ENCODE peak calls at places on chromosomes 16 and 17, in six cellular contexts. C is progenitor cell of endocrine pancreas; P is AG09309; X is AG10803; R is activated CD8-positive, alpha-beta T cell treated with anti-CD3 and anti-CD28 coated beads for 36 hours; E is CD8-positive, alpha-beta T cell. B is an unnamed sample.
A peak's percentile ranks its signal among the peaks of the same experiment; 100 is the strongest.

GRCh38 chr16:6573577-6573976 is 759.1 kb upstream of the RBFOX1 start:
- DNase-seq in C (peak; percentile 30), P (no peak), X (no peak), R (no peak), E (no peak), B (no peak)

GRCh38 chr17:77066165-77066564 is 74.6 kb upstream of the SEC14L1 start:
- DNase-seq in C (no peak), P (no peak), X (no peak), R (no peak), E (no peak), B (no peak)

GRCh38 chr16:79163666-79164377 is 436.7 kb downstream of the MAF start:
- DNase-seq in C (no peak), P (no peak), X (no peak), R (peak; percentile 12), E (no peak), B (peak; percentile 57)

GRCh38 chr16:10637337-10638037 is 57.1 kb upstream of the EMP2 start:
- DNase-seq in C (no peak), P (no peak), X (no peak), R (no peak), E (no peak), B (no peak)

GRCh38 chr16:55379876-55380390 is 55.9 kb downstream of the IRX6 start:
- DNase-seq in C (no peak), P (no peak), X (no peak), R (no peak), E (no peak), B (no peak)

GRCh38 chr16:65572156-65572555 is 450.3 kb upstream of the CDH11 start:
- DNase-seq in C (no peak), P (peak; percentile 67), X (peak; percentile 87), R (no peak), E (no peak), B (no peak)

GRCh38 chr17:61284174-61284573 is 115.5 kb upstream of the TBX2 start:
- DNase-seq in C (no peak), P (peak; percentile 89), X (peak; percentile 80), R (no peak), E (no peak), B (no peak)

GRCh38 chr17:72171703-72172670 is 51.2 kb downstream of the SOX9 start:
- DNase-seq in C (no peak), P (no peak), X (no peak), R (no peak), E (no peak), B (no peak)

GRCh38 chr16:87842209-87842869 is 27.0 kb downstream of the SLC7A5 start:
- DNase-seq in C (no peak), P (no peak), X (no peak), R (no peak), E (no peak), B (no peak)

GRCh38 chr17:17913695-17914332 is 58.4 kb downstream of the TOM1L2 start:
- DNase-seq in C (no peak), P (peak; percentile 79), X (peak; percentile 87), R (peak; percentile 72), E (no peak), B (no peak)

GRCh38 chr17:10649602-10650001 is 7.5 kb downstream of the MYH3 start:
- DNase-seq in C (no peak), P (no peak), X (no peak), R (no peak), E (no peak), B (no peak)

GRCh38 chr17:38725066-38725465 is 5.1 kb upstream of the CISD3 start:
- DNase-seq in C (no peak), P (no peak), X (no peak), R (no peak), E (no peak), B (no peak)

GRCh38 chr17:45770632-45771472 is 13.3 kb upstream of the CRHR1 start:
- DNase-seq in C (no peak), P (no peak), X (no peak), R (no peak), E (no peak), B (no peak)

GRCh38 chr17:9231449-9232154 is 210.3 kb downstream of the NTN1 start:
- DNase-seq in C (no peak), P (no peak), X (no peak), R (no peak), E (no peak), B (no peak)

GRCh38 chr17:47720754-47721533 is 12.1 kb upstream of the TBX21 start:
- DNase-seq in C (no peak), P (no peak), X (peak; percentile 6), R (peak; percentile 100), E (peak; percentile 84), B (peak; percentile 64)

GRCh38 chr17:38330941-38331411 is 12.8 kb downstream of the GPR179 start:
- DNase-seq in C (no peak), P (no peak), X (no peak), R (no peak), E (no peak), B (no peak)

GRCh38 chr17:66087073-66087472 is 104.9 kb downstream of the CEP112 start:
- DNase-seq in C (no peak), P (peak; percentile 1), X (peak; percentile 61), R (no peak), E (no peak), B (no peak)

GRCh38 chr17:66444001-66444400 is 141.6 kb downstream of the PRKCA start:
- DNase-seq in C (no peak), P (no peak), X (no peak), R (no peak), E (no peak), B (no peak)

GRCh38 chr17:27797390-27798091 is 2.8 kb downstream of the NOS2 start:
- DNase-seq in C (no peak), P (no peak), X (no peak), R (peak; percentile 28), E (no peak), B (no peak)

GRCh38 chr16:29820730-29821662 is 734 bp downstream of the MVP start:
- DNase-seq in C (no peak), P (no peak), X (peak; percentile 32), R (peak; percentile 72), E (peak; percentile 49), B (no peak)

GRCh38 chr17:22221344-22221743 is 529.0 kb downstream of the KCNJ18 start:
- DNase-seq in C (no peak), P (no peak), X (no peak), R (no peak), E (no peak), B (no peak)

GRCh38 chr17:43984521-43984920 is 19.9 kb upstream of the NAGS start:
- DNase-seq in C (no peak), P (no peak), X (no peak), R (no peak), E (no peak), B (no peak)

GRCh38 chr16:15866451-15866850 is 9.6 kb upstream of the MYH11 start:
- DNase-seq in C (no peak), P (no peak), X (peak; percentile 51), R (no peak), E (no peak), B (no peak)

GRCh38 chr17:78965369-78965982 is 14.2 kb downstream of the LGALS3BP start:
- DNase-seq in C (no peak), P (no peak), X (no peak), R (no peak), E (no peak), B (no peak)

GRCh38 chr17:52064791-52065211 is 93.7 kb downstream of the CA10 start:
- DNase-seq in C (no peak), P (no peak), X (peak; percentile 54), R (no peak), E (no peak), B (no peak)

GRCh38 chr17:9928601-9929341 is 23.7 kb upstream of the RCVRN start:
- DNase-seq in C (peak; percentile 42), P (peak; percentile 29), X (peak; percentile 76), R (no peak), E (no peak), B (no peak)

GRCh38 chr16:82793550-82794244 is 166.9 kb downstream of the CDH13 start:
- DNase-seq in C (no peak), P (no peak), X (no peak), R (no peak), E (no peak), B (no peak)

GRCh38 chr17:50904522-50905459 is 38.6 kb upstream of the TOB1 start:
- DNase-seq in C (no peak), P (no peak), X (peak; percentile 25), R (no peak), E (no peak), B (no peak)
- TF ChIP-seq CTCF in C (no peak), P (no peak), X (no peak), R (no peak), E (no peak), B (no peak)

GRCh38 chr16:73217654-73218053 is 169.7 kb upstream of the ZFHX3 start:
- DNase-seq in C (no peak), P (no peak), X (no peak), R (no peak), E (no peak), B (no peak)
- TF ChIP-seq CTCF in C (peak; percentile 51), P (peak; percentile 23), X (peak; percentile 18), R (no peak), E (no peak), B (peak; percentile 22)

GRCh38 chr17:42880776-42881175 is 19.8 kb upstream of the G6PC1 start:
- DNase-seq in C (no peak), P (no peak), X (no peak), R (no peak), E (no peak), B (no peak)

GRCh38 chr17:42878924-42879595 is 21.5 kb upstream of the G6PC1 start:
- DNase-seq in C (no peak), P (no peak), X (no peak), R (no peak), E (no peak), B (no peak)

GRCh38 chr17:42879596-42879985 is 21.0 kb upstream of the G6PC1 start:
- DNase-seq in C (no peak), P (no peak), X (peak; percentile 57), R (no peak), E (no peak), B (no peak)

GRCh38 chr17:42877037-42877436 is 23.6 kb upstream of the G6PC1 start:
- DNase-seq in C (no peak), P (no peak), X (no peak), R (no peak), E (no peak), B (no peak)

GRCh38 chr17:42878123-42878880 is 22.3 kb upstream of the G6PC1 start:
- DNase-seq in C (no peak), P (no peak), X (no peak), R (no peak), E (no peak), B (no peak)
- TF ChIP-seq CTCF in C (no peak), P (no peak), X (no peak), R (no peak), E (no peak), B (no peak)

GRCh38 chr17:2040219-2040827 is 1.5 kb upstream of the OVCA2 start:
- DNase-seq in C (no peak), P (no peak), X (no peak), R (no peak), E (no peak), B (no peak)

GRCh38 chr17:2040942-2041560 is 771 bp upstream of the OVCA2 start:
- DNase-seq in C (no peak), P (no peak), X (no peak), R (no peak), E (no peak), B (no peak)

GRCh38 chr17:2043785-2044184 is 2.0 kb downstream of the OVCA2 start:
- DNase-seq in C (no peak), P (no peak), X (peak; percentile 88), R (no peak), E (no peak), B (no peak)

GRCh38 chr17:2042355-2042929 is 620 bp downstream of the OVCA2 start:
- DNase-seq in C (no peak), P (no peak), X (no peak), R (no peak), E (no peak), B (no peak)

GRCh38 chr17:2041561-2042354 is at the start of gene OVCA2:
- DNase-seq in C (peak; percentile 91), P (peak; percentile 65), X (peak; percentile 89), R (peak; percentile 97), E (peak; percentile 96), B (peak; percentile 89)
- TF ChIP-seq CTCF in C (peak; percentile 59), P (peak; percentile 66), X (peak; percentile 46), R (no peak), E (peak; percentile 42), B (peak; percentile 41)